ENCODE peak calls at places on chromosomes 6 and 20, in four cellular contexts. E, H, J and Y are unnamed samples.

GRCh38 chr6:151071295-151071694 is 168.5 kb upstream of the AKAP12 start:
- DNase-seq in H (no peak), E (peak), J (no peak), Y (no peak)

GRCh38 chr6:53168516-53169257 is 20.0 kb upstream of the GCM1 start:
- DNase-seq in H (no peak), E (peak), J (no peak), Y (no peak)

GRCh38 chr20:5100684-5101347 is 18.9 kb downstream of the PCNA start:
- DNase-seq in E (peak), J (peak), H (peak), Y (peak)

GRCh38 chr20:44747166-44748004 is 1.7 kb downstream of the KCNK15 start:
- DNase-seq in E (peak), J (peak), H (peak), Y (peak)

GRCh38 chr6:68638225-68638900 is 3.3 kb downstream of the ADGRB3 start:
- DNase-seq in H (no peak), J (peak), E (peak), Y (no peak)

GRCh38 chr20:38863024-38863851 is 57.7 kb downstream of the PPP1R16B start:
- DNase-seq in J (no peak), E (no peak), H (peak), Y (peak)

GRCh38 chr20:37500311-37500710 is 20.7 kb upstream of the NNAT start:
- DNase-seq in E (no peak), J (no peak), H (no peak), Y (no peak)

GRCh38 chr6:37137881-37138568 is 31.9 kb upstream of the PIM1 start:
- DNase-seq in J (no peak), H (no peak), E (peak), Y (no peak)

GRCh38 chr20:36214684-36215256 is 21.5 kb upstream of the AAR2 start:
- DNase-seq in E (peak), J (no peak), H (no peak), Y (no peak)

GRCh38 chr6:170037541-170038250 is 253.2 kb downstream of the DLL1 start:
- DNase-seq in J (no peak), E (peak), H (peak), Y (no peak)

GRCh38 chr6:139164001-139164400 is 29.1 kb downstream of the HECA start:
- DNase-seq in H (no peak), J (no peak), E (no peak), Y (no peak)

GRCh38 chr6:88008821-88009220 is 38.8 kb upstream of the SPACA1 start:
- DNase-seq in J (no peak), E (no peak), H (no peak), Y (no peak)

GRCh38 chr20:33291416-33291815 is 8.4 kb downstream of the BPIFB1 start:
- DNase-seq in E (no peak), H (no peak), J (no peak), Y (no peak)

GRCh38 chr6:41335943-41336342 is 535 bp downstream of the NCR2 start:
- DNase-seq in H (no peak), J (no peak), E (no peak), Y (no peak)

GRCh38 chr6:166313255-166314070 is 5.3 kb upstream of the PRR18 start:
- DNase-seq in E (peak), H (peak), J (no peak), Y (no peak)

GRCh38 chr20:45925821-45926506 is 8.5 kb upstream of the PCIF1 start:
- DNase-seq in E (no peak), H (no peak), J (no peak), Y (no peak)

GRCh38 chr6:56868687-56869086 is 86.2 kb upstream of the BEND6 start:
- DNase-seq in J (no peak), E (peak), H (no peak), Y (no peak)

GRCh38 chr6:30749554-30750378 is 5.4 kb upstream of the IER3 start:
- DNase-seq in H (peak), E (no peak), J (no peak), Y (no peak)

GRCh38 chr6:149905371-149905910 is 7.5 kb upstream of the RAET1E start:
- DNase-seq in J (no peak), H (no peak), E (no peak), Y (no peak)

GRCh38 chr6:157984686-157985225 is 3.1 kb downstream of the SYNJ2 start:
- DNase-seq in E (no peak), J (no peak), H (peak), Y (no peak)

GRCh38 chr20:5511930-5512329 is 195.2 kb upstream of the PROKR2 start:
- DNase-seq in H (no peak), J (no peak), E (no peak), Y (no peak)

GRCh38 chr6:52233975-52234823 is 10.1 kb downstream of the IL17F start:
- DNase-seq in J (no peak), H (peak), E (peak), Y (no peak)

GRCh38 chr20:32822189-32822588 is 2.4 kb downstream of the MAPRE1 start:
- DNase-seq in J (no peak), E (no peak), H (no peak), Y (no peak)